ENCODE peak calls at places on chromosomes 5 and 9, in six cellular contexts. One of them, this sample, is unnamed.
A peak's percentile ranks its signal among the peaks of the same experiment; 100 is the strongest.

GRCh38 chr9:20670395-20670794 is 13.7 kb upstream of the FOCAD start:
- DNase-seq in SK-N-SH: no peak
- DNase-seq in H1: no peak
- DNase-seq in K562: no peak
- DNase-seq in GM12878: no peak
- DNase-seq in HepG2: no peak
- DNase-seq in this sample: no peak

GRCh38 chr5:173815571-173815970 is 72.6 kb upstream of the CPEB4 start:
- DNase-seq in SK-N-SH: no peak
- DNase-seq in H1: no peak
- DNase-seq in K562: no peak
- DNase-seq in GM12878: no peak
- DNase-seq in HepG2: no peak
- DNase-seq in this sample: no peak

GRCh38 chr5:143557061-143557818 is 153.8 kb upstream of the NR3C1 start:
- DNase-seq in SK-N-SH: no peak
- DNase-seq in H1: no peak
- DNase-seq in K562: no peak
- DNase-seq in GM12878: peak; percentile 11
- DNase-seq in HepG2: no peak
- DNase-seq in this sample: no peak

GRCh38 chr5:142807378-142807911 is 37.3 kb downstream of the ARHGAP26 start:
- DNase-seq in SK-N-SH: no peak
- DNase-seq in H1: no peak
- DNase-seq in K562: no peak
- DNase-seq in GM12878: no peak
- DNase-seq in HepG2: peak; percentile 97
- DNase-seq in this sample: no peak

GRCh38 chr9:9305600-9305999 is 1307.2 kb downstream of the PTPRD start:
- DNase-seq in SK-N-SH: no peak
- DNase-seq in H1: no peak
- DNase-seq in K562: no peak
- DNase-seq in GM12878: no peak
- DNase-seq in HepG2: no peak
- DNase-seq in this sample: no peak

GRCh38 chr9:70420267-70421019 is 6.0 kb upstream of the KLF9 start:
- DNase-seq in SK-N-SH: peak; percentile 78
- DNase-seq in H1: peak; percentile 82
- DNase-seq in K562: peak; percentile 75
- DNase-seq in GM12878: no peak
- DNase-seq in HepG2: peak; percentile 87
- DNase-seq in this sample: peak; percentile 76

GRCh38 chr5:116652903-116653302 is 78.3 kb upstream of the SEMA6A start:
- DNase-seq in SK-N-SH: no peak
- DNase-seq in H1: no peak
- DNase-seq in K562: no peak
- DNase-seq in GM12878: no peak
- DNase-seq in HepG2: peak; percentile 15
- DNase-seq in this sample: no peak

GRCh38 chr9:78994476-78994875 is 577.3 kb upstream of the TLE4 start:
- DNase-seq in SK-N-SH: no peak
- DNase-seq in H1: no peak
- DNase-seq in K562: no peak
- DNase-seq in GM12878: no peak
- DNase-seq in HepG2: no peak
- DNase-seq in this sample: no peak

GRCh38 chr9:123034881-123035465 is 1.5 kb downstream of the GPR21 start:
- DNase-seq in SK-N-SH: no peak
- DNase-seq in H1: no peak
- DNase-seq in K562: no peak
- DNase-seq in GM12878: no peak
- DNase-seq in HepG2: no peak
- DNase-seq in this sample: no peak
- H3K4me1 ChIP-seq in SK-N-SH: no peaks in the 10 kb centered on the region
- H3K4me1 ChIP-seq in H1: peaks cover 4% of the 10 kb centered on the region
- H3K4me1 ChIP-seq in K562: no peaks in the 10 kb centered on the region
- H3K4me1 ChIP-seq in GM12878: no peaks in the 10 kb centered on the region
- H3K4me1 ChIP-seq in HepG2: no peaks in the 10 kb centered on the region
- H3K4me1 ChIP-seq in this sample: no peaks in the 10 kb centered on the region

GRCh38 chr9:131257266-131258025 is 18.9 kb downstream of the FAM78A start:
- DNase-seq in SK-N-SH: no peak
- DNase-seq in H1: no peak
- DNase-seq in K562: peak; percentile 23
- DNase-seq in GM12878: no peak
- DNase-seq in HepG2: no peak
- DNase-seq in this sample: no peak
- TF ChIP-seq CHD2 in SK-N-SH: no peak
- TF ChIP-seq CHD2 in H1: no peak
- TF ChIP-seq CHD2 in K562: no peak
- TF ChIP-seq CHD2 in GM12878: no peak
- TF ChIP-seq CHD2 in HepG2: no peak
- TF ChIP-seq CHD2 in this sample: no peak

GRCh38 chr9:136526625-136527066 is 19.2 kb downstream of the NOTCH1 start:
- DNase-seq in SK-N-SH: no peak
- DNase-seq in H1: no peak
- DNase-seq in K562: no peak
- DNase-seq in GM12878: no peak
- DNase-seq in HepG2: no peak
- DNase-seq in this sample: no peak

GRCh38 chr9:136527721-136528710 is 17.8 kb downstream of the NOTCH1 start:
- DNase-seq in SK-N-SH: peak; percentile 86
- DNase-seq in H1: no peak
- DNase-seq in K562: peak; percentile 41
- DNase-seq in GM12878: no peak
- DNase-seq in HepG2: no peak
- DNase-seq in this sample: peak; percentile 45

GRCh38 chr9:136528716-136529341 is 17.0 kb downstream of the NOTCH1 start:
- DNase-seq in SK-N-SH: no peak
- DNase-seq in H1: no peak
- DNase-seq in K562: no peak
- DNase-seq in GM12878: no peak
- DNase-seq in HepG2: no peak
- DNase-seq in this sample: no peak

GRCh38 chr9:136525841-136526499 is 19.9 kb downstream of the NOTCH1 start:
- DNase-seq in SK-N-SH: no peak
- DNase-seq in H1: no peak
- DNase-seq in K562: no peak
- DNase-seq in GM12878: no peak
- DNase-seq in HepG2: peak; percentile 68
- DNase-seq in this sample: no peak

GRCh38 chr9:136527131-136527530 is 18.7 kb downstream of the NOTCH1 start:
- DNase-seq in SK-N-SH: no peak
- DNase-seq in H1: no peak
- DNase-seq in K562: no peak
- DNase-seq in GM12878: no peak
- DNase-seq in HepG2: no peak
- DNase-seq in this sample: no peak
- H3K4me1 ChIP-seq in SK-N-SH: peaks cover 9% of the 10 kb centered on the region
- H3K4me1 ChIP-seq in H1: peaks cover 20% of the 10 kb centered on the region
- H3K4me1 ChIP-seq in K562: no peaks in the 10 kb centered on the region
- H3K4me1 ChIP-seq in GM12878: peaks cover 18% of the 10 kb centered on the region
- H3K4me1 ChIP-seq in HepG2: peaks cover 17% of the 10 kb centered on the region
- H3K4me1 ChIP-seq in this sample: peaks cover 45% of the 10 kb centered on the region

DNA sequence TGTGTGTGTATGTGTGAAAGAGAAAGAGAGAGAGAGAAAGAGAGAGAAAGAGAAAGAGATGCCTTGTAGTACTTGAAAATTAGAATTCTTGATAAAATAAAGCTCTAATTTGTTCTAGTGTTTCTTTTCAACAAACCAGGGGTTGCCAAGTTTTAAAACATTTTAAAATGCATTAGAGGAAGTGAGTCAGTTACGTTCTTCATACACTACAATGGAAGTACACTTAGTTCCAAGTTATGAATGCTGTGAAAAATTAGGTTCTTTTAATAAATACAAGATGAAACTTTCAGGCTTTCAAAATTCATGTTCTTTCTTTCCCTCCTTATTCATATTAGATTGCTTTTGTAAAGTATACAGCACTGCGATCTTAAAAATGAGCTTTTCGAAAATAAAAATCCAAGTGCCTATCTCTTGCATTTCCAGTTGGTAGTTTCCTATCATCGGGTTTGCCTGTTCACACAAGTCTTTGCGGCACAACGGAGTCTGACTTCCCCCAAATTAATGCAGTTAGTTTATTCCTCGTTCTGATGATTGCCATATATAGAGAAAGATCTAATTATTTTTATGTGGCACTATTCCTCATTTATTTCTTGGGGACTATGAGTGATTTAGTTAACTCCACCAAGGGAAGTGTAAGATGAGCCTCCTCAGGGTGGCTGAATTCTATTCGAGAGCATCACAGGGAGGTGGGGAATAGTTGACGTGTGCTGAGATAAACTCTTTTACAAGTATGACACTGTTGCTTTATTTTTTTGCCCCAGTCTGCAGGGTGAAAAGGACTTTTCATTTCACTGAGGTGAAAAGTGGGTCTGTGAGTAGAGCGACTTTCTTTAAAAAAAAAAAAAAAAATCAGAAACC is 238.2 kb downstream of the CD180 start:
- DNase-seq in SK-N-SH: no peak
- DNase-seq in H1: no peak
- DNase-seq in K562: no peak
- DNase-seq in GM12878: no peak
- DNase-seq in HepG2: no peak
- DNase-seq in this sample: no peak
- TF ChIP-seq CHD2 in SK-N-SH: no peak
- TF ChIP-seq CHD2 in H1: no peak
- TF ChIP-seq CHD2 in K562: no peak
- TF ChIP-seq CHD2 in GM12878: no peak
- TF ChIP-seq CHD2 in HepG2: no peak
- TF ChIP-seq CHD2 in this sample: no peak